ENCODE peak calls at places on chromosomes 11 and 22, in seven cellular contexts. One of them, this sample, is unnamed.

GRCh38 chr11:106467486-106467885 is 390.0 kb downstream of the AASDHPPT start:
- DNase-seq in right lobe of liver: no peak
- DNase-seq in body of pancreas: no peak
- DNase-seq in left lung: no peak
- DNase-seq in kidney: no peak
- DNase-seq in right atrium auricular region: no peak
- DNase-seq in GM23338: no peak
- DNase-seq in this sample: no peak

GRCh38 chr11:110435780-110436717 is 6.3 kb downstream of the FDX1 start:
- DNase-seq in right lobe of liver: no peak
- DNase-seq in body of pancreas: peak; percentile 31
- DNase-seq in left lung: no peak
- DNase-seq in kidney: no peak
- DNase-seq in right atrium auricular region: no peak
- DNase-seq in GM23338: no peak
- DNase-seq in this sample: no peak

GRCh38 chr11:47552086-47552580 is 799 bp downstream of the CELF1 start:
- DNase-seq in right lobe of liver: peak; percentile 51
- DNase-seq in body of pancreas: peak; percentile 19
- DNase-seq in left lung: peak; percentile 56
- DNase-seq in kidney: peak; percentile 83
- DNase-seq in right atrium auricular region: no peak
- DNase-seq in GM23338: peak; percentile 63
- DNase-seq in this sample: peak; percentile 72

GRCh38 chr22:35367331-35367886 is 13.5 kb upstream of the HMOX1 start:
- DNase-seq in right lobe of liver: no peak
- DNase-seq in body of pancreas: no peak
- DNase-seq in left lung: no peak
- DNase-seq in kidney: no peak
- DNase-seq in right atrium auricular region: no peak
- DNase-seq in GM23338: no peak
- DNase-seq in this sample: peak; percentile 66

GRCh38 chr11:18736590-18737148 is 10.7 kb upstream of the IGSF22 start:
- DNase-seq in right lobe of liver: no peak
- DNase-seq in body of pancreas: no peak
- DNase-seq in left lung: no peak
- DNase-seq in kidney: no peak
- DNase-seq in right atrium auricular region: no peak
- DNase-seq in GM23338: peak; percentile 68
- DNase-seq in this sample: no peak

GRCh38 chr22:39999144-39999757 is 4.5 kb downstream of the FAM83F start:
- DNase-seq in right lobe of liver: peak; percentile 42
- DNase-seq in body of pancreas: peak; percentile 32
- DNase-seq in left lung: no peak
- DNase-seq in kidney: peak; percentile 47
- DNase-seq in right atrium auricular region: no peak
- DNase-seq in GM23338: no peak
- DNase-seq in this sample: no peak

GRCh38 chr22:48918585-48919186 is 909.0 kb downstream of the BRD1 start:
- DNase-seq in right lobe of liver: no peak
- DNase-seq in body of pancreas: no peak
- DNase-seq in left lung: no peak
- DNase-seq in kidney: no peak
- DNase-seq in right atrium auricular region: peak; percentile 30
- DNase-seq in GM23338: no peak
- DNase-seq in this sample: no peak

GRCh38 chr11:78313181-78313788 is 104.3 kb downstream of the GAB2 start:
- DNase-seq in right lobe of liver: no peak
- DNase-seq in body of pancreas: peak; percentile 19
- DNase-seq in left lung: no peak
- DNase-seq in kidney: no peak
- DNase-seq in right atrium auricular region: peak; percentile 65
- DNase-seq in GM23338: no peak
- DNase-seq in this sample: no peak

GRCh38 chr22:49553518-49554295 is 274.0 kb downstream of the BRD1 start:
- DNase-seq in right lobe of liver: no peak
- DNase-seq in body of pancreas: peak; percentile 2
- DNase-seq in left lung: peak; percentile 13
- DNase-seq in kidney: peak; percentile 45
- DNase-seq in right atrium auricular region: no peak
- DNase-seq in GM23338: no peak
- DNase-seq in this sample: peak; percentile 45

GRCh38 chr11:33303541-33303940 is 46.4 kb downstream of the HIPK3 start:
- DNase-seq in right lobe of liver: no peak
- DNase-seq in body of pancreas: no peak
- DNase-seq in left lung: no peak
- DNase-seq in kidney: no peak
- DNase-seq in right atrium auricular region: no peak
- DNase-seq in GM23338: no peak
- DNase-seq in this sample: no peak

GRCh38 chr22:37218771-37219411 is 6.6 kb upstream of the SSTR3 start:
- DNase-seq in right lobe of liver: no peak
- DNase-seq in body of pancreas: no peak
- DNase-seq in left lung: no peak
- DNase-seq in kidney: no peak
- DNase-seq in right atrium auricular region: no peak
- DNase-seq in GM23338: no peak
- DNase-seq in this sample: no peak

GRCh38 chr22:46626911-46627805 is 7.0 kb downstream of the GRAMD4 start:
- DNase-seq in right lobe of liver: peak; percentile 21
- DNase-seq in body of pancreas: no peak
- DNase-seq in left lung: no peak
- DNase-seq in kidney: peak; percentile 69
- DNase-seq in right atrium auricular region: no peak
- DNase-seq in GM23338: peak; percentile 91
- DNase-seq in this sample: no peak

GRCh38 chr11:75815345-75815983 is 454 bp downstream of the UVRAG start:
- DNase-seq in right lobe of liver: peak; percentile 63
- DNase-seq in body of pancreas: peak; percentile 57
- DNase-seq in left lung: no peak
- DNase-seq in kidney: peak; percentile 90
- DNase-seq in right atrium auricular region: no peak
- DNase-seq in GM23338: peak; percentile 78
- DNase-seq in this sample: no peak

GRCh38 chr11:120212926-120213325 is 2.1 kb downstream of the OAF start:
- DNase-seq in right lobe of liver: no peak
- DNase-seq in body of pancreas: no peak
- DNase-seq in left lung: no peak
- DNase-seq in kidney: peak; percentile 40
- DNase-seq in right atrium auricular region: no peak
- DNase-seq in GM23338: no peak
- DNase-seq in this sample: no peak

GRCh38 chr11:27429740-27430451 is 42.7 kb downstream of the LGR4 start:
- DNase-seq in right lobe of liver: no peak
- DNase-seq in body of pancreas: no peak
- DNase-seq in left lung: no peak
- DNase-seq in kidney: no peak
- DNase-seq in right atrium auricular region: no peak
- DNase-seq in GM23338: peak; percentile 20
- DNase-seq in this sample: no peak

GRCh38 chr11:109960831-109961230 is 132.4 kb upstream of the ZC3H12C start:
- DNase-seq in right lobe of liver: peak; percentile 23
- DNase-seq in body of pancreas: peak; percentile 85
- DNase-seq in left lung: peak; percentile 43
- DNase-seq in kidney: peak; percentile 89
- DNase-seq in right atrium auricular region: peak; percentile 73
- DNase-seq in GM23338: peak; percentile 32
- DNase-seq in this sample: no peak

GRCh38 chr11:112453601-112454577 is 193.2 kb upstream of the PLET1 start:
- DNase-seq in right lobe of liver: peak; percentile 35
- DNase-seq in body of pancreas: peak; percentile 22
- DNase-seq in left lung: no peak
- DNase-seq in kidney: no peak
- DNase-seq in right atrium auricular region: no peak
- DNase-seq in GM23338: peak; percentile 78
- DNase-seq in this sample: peak; percentile 70

GRCh38 chr11:125618383-125618782 is 6.6 kb upstream of the CHEK1 start:
- DNase-seq in right lobe of liver: no peak
- DNase-seq in body of pancreas: no peak
- DNase-seq in left lung: no peak
- DNase-seq in kidney: no peak
- DNase-seq in right atrium auricular region: no peak
- DNase-seq in GM23338: no peak
- DNase-seq in this sample: no peak

GRCh38 chr11:404551-405264 is 10.1 kb downstream of the SIGIRR start:
- DNase-seq in right lobe of liver: no peak
- DNase-seq in body of pancreas: peak; percentile 15
- DNase-seq in left lung: peak; percentile 28
- DNase-seq in kidney: peak; percentile 75
- DNase-seq in right atrium auricular region: no peak
- DNase-seq in GM23338: no peak
- DNase-seq in this sample: no peak

GRCh38 chr11:20054584-20054983 is 105.7 kb downstream of the DBX1 start:
- DNase-seq in right lobe of liver: no peak
- DNase-seq in body of pancreas: no peak
- DNase-seq in left lung: no peak
- DNase-seq in kidney: no peak
- DNase-seq in right atrium auricular region: no peak
- DNase-seq in GM23338: no peak
- DNase-seq in this sample: no peak
- H3K36me3 ChIP-seq in right lobe of liver: peaks cover 48% of the 10 kb centered on the region
- H3K36me3 ChIP-seq in body of pancreas: peaks cover 17% of the 10 kb centered on the region
- H3K36me3 ChIP-seq in left lung: no peaks in the 10 kb centered on the region
- H3K36me3 ChIP-seq in kidney: peaks cover 2% of the 10 kb centered on the region
- H3K36me3 ChIP-seq in right atrium auricular region: peaks cover 21% of the 10 kb centered on the region
- H3K36me3 ChIP-seq in GM23338: peaks cover 42% of the 10 kb centered on the region
- H3K36me3 ChIP-seq in this sample: peaks cover 41% of the 10 kb centered on the region

DNA sequence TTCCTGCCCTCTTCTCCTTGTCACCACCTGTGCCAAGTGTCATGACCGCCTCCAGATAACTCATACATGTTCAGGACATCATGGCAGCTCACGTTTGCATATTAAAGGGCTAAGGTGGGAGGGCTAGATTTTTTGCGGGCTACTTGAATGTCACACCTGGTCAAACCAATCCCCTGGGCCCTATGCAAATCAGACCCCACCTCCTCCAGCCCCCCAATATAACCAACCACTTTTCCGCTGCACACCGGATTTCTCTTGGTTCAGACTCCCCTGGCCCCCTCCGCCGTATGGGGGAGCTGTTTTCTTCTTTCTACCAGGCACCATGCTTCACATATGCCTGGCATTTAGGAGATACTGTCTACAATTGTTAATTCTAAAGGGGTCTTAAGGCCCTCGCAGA is 12.6 kb downstream of the UPB1 start:
- DNase-seq in right lobe of liver: no peak
- DNase-seq in body of pancreas: no peak
- DNase-seq in left lung: no peak
- DNase-seq in kidney: peak; percentile 18
- DNase-seq in right atrium auricular region: no peak
- DNase-seq in GM23338: peak; percentile 92
- DNase-seq in this sample: no peak
- H3K4me1 ChIP-seq in right lobe of liver: peaks cover 95% of the 10 kb centered on the region
- H3K4me1 ChIP-seq in body of pancreas: peaks cover 19% of the 10 kb centered on the region
- H3K4me1 ChIP-seq in left lung: peaks cover 24% of the 10 kb centered on the region
- H3K4me1 ChIP-seq in kidney: peaks cover 28% of the 10 kb centered on the region
- H3K4me1 ChIP-seq in right atrium auricular region: no peaks in the 10 kb centered on the region
- H3K4me1 ChIP-seq in GM23338: peaks cover 13% of the 10 kb centered on the region
- H3K4me1 ChIP-seq in this sample: peaks cover 50% of the 10 kb centered on the region

DNA sequence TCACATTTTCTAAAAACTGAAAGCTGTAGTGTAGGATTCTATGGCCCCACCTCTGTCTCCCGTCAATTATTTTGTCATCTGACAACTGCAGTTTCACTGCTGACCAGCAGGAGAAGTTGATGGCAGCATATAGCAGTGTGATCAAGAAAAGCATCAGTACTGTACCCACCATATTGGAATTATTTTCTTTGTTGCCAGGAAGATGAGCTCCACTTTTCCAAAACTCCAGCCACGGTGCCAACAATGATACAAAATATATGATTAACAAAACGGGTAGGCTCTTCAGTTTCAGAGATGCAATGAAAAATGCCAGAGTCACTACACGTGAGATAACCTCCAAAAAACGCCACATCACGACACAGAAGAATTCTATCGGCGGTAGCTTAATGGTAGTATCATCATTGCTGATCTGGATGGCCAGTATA is 41.3 kb downstream of the XKR3 start:
- DNase-seq in right lobe of liver: no peak
- DNase-seq in body of pancreas: no peak
- DNase-seq in left lung: no peak
- DNase-seq in kidney: no peak
- DNase-seq in right atrium auricular region: no peak
- DNase-seq in GM23338: peak; percentile 71
- DNase-seq in this sample: no peak
- TF ChIP-seq CTCF in right lobe of liver: peak; percentile 24
- TF ChIP-seq CTCF in body of pancreas: no peak
- TF ChIP-seq CTCF in left lung: peak; percentile 10
- TF ChIP-seq CTCF in kidney: peak; percentile 28
- TF ChIP-seq CTCF in right atrium auricular region: no peak
- TF ChIP-seq CTCF in GM23338: peak; percentile 71
- TF ChIP-seq CTCF in this sample: peak; percentile 47

DNA sequence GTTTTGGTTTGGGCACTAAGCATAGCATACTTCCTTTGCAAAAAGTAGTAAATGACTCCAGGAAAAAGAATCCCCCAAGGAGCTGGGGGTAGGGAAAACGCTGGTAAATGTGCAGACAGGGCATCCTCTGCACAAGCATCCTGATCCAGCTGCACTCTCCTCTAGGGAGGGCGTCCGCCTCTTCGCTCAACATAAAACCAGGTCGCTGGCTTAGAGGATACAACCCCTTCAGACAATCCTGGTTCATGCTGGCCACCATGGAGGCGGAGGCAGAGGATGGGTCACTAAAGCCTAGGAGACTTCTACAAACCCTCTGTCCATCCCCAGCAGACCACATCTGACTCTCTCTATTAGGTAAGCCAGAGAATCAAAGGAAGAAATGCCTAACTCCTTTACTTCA is 14.2 kb downstream of the PCSK7 start:
- DNase-seq in right lobe of liver: no peak
- DNase-seq in body of pancreas: no peak
- DNase-seq in left lung: no peak
- DNase-seq in kidney: peak; percentile 59
- DNase-seq in right atrium auricular region: no peak
- DNase-seq in GM23338: no peak
- DNase-seq in this sample: no peak
- H3K36me3 ChIP-seq in right lobe of liver: peaks cover 61% of the 10 kb centered on the region
- H3K36me3 ChIP-seq in body of pancreas: peaks cover 9% of the 10 kb centered on the region
- H3K36me3 ChIP-seq in left lung: no peaks in the 10 kb centered on the region
- H3K36me3 ChIP-seq in kidney: peaks cover 40% of the 10 kb centered on the region
- H3K36me3 ChIP-seq in right atrium auricular region: peaks cover 30% of the 10 kb centered on the region
- H3K36me3 ChIP-seq in GM23338: peaks cover 6% of the 10 kb centered on the region
- H3K36me3 ChIP-seq in this sample: peaks cover 83% of the 10 kb centered on the region

GRCh38 chr11:121417607-121418006 is 34.5 kb upstream of the SORL1 start:
- DNase-seq in right lobe of liver: no peak
- DNase-seq in body of pancreas: no peak
- DNase-seq in left lung: no peak
- DNase-seq in kidney: no peak
- DNase-seq in right atrium auricular region: no peak
- DNase-seq in GM23338: no peak
- DNase-seq in this sample: no peak
- H3K4me1 ChIP-seq in right lobe of liver: peaks cover 15% of the 10 kb centered on the region
- H3K4me1 ChIP-seq in body of pancreas: peaks cover 9% of the 10 kb centered on the region
- H3K4me1 ChIP-seq in left lung: peaks cover 18% of the 10 kb centered on the region
- H3K4me1 ChIP-seq in kidney: no peaks in the 10 kb centered on the region
- H3K4me1 ChIP-seq in right atrium auricular region: no peaks in the 10 kb centered on the region
- H3K4me1 ChIP-seq in GM23338: peaks cover 7% of the 10 kb centered on the region
- H3K4me1 ChIP-seq in this sample: peaks cover 41% of the 10 kb centered on the region

This sample was measured in upper lobe of right lung.